ENCODE peak calls at places on chromosomes 12 and 14, in eight cellular contexts. W, H, V, Y, O, S, G and I are unnamed samples.

GRCh38 chr14:21308132-21308478 is 28.2 kb downstream of the RPGRIP1 start:
- DNase-seq in Y (no peak), V (no peak), O (peak; percentile 12), S (no peak), G (no peak), W (no peak), H (no peak), I (no peak)

GRCh38 chr12:8629486-8630033 is 16.9 kb upstream of the AICDA start:
- DNase-seq in W (no peak), S (no peak), G (no peak), Y (no peak), H (no peak), V (no peak), O (peak; percentile 44), I (no peak)

GRCh38 chr12:18601962-18602361 is 135.8 kb downstream of the PLCZ1 start:
- DNase-seq in V (no peak), H (no peak), G (no peak), Y (peak; percentile 29), O (no peak), W (no peak), S (no peak), I (no peak)

GRCh38 chr12:29901585-29901984 is 117.8 kb upstream of the TMTC1 start:
- DNase-seq in W (no peak), H (no peak), V (no peak), G (no peak), O (no peak), S (no peak), Y (no peak), I (no peak)

GRCh38 chr14:101478796-101479410 is 82.4 kb upstream of the DIO3 start:
- DNase-seq in V (no peak), G (no peak), H (no peak), Y (no peak), O (no peak), S (no peak), W (no peak), I (no peak)

GRCh38 chr12:3795096-3795799 is 42.3 kb upstream of the CRACR2A start:
- DNase-seq in V (no peak), W (no peak), H (no peak), G (no peak), S (no peak), O (no peak), Y (no peak), I (no peak)

GRCh38 chr12:92624236-92624635 is 78.6 kb upstream of the PLEKHG7 start:
- DNase-seq in Y (no peak), W (no peak), V (no peak), G (no peak), S (no peak), H (no peak), O (no peak), I (no peak)

GRCh38 chr14:90660865-90661570 is 155.2 kb downstream of the TTC7B start:
- DNase-seq in V (peak; percentile 85), Y (no peak), O (no peak), G (peak; percentile 77), S (no peak), W (no peak), H (no peak), I (no peak)

GRCh38 chr14:104048758-104049496 is 36.6 kb upstream of the ASPG start:
- DNase-seq in V (no peak), W (no peak), Y (no peak), S (no peak), H (no peak), O (peak; percentile 13), G (no peak), I (no peak)

GRCh38 chr14:61523751-61524150 is 171.6 kb upstream of the HIF1A start:
- DNase-seq in Y (no peak), G (no peak), O (no peak), H (no peak), W (no peak), S (no peak), V (no peak), I (no peak)

GRCh38 chr12:61993734-61994345 is 266.4 kb upstream of the USP15 start:
- DNase-seq in Y (no peak), O (peak; percentile 62), G (no peak), H (no peak), W (no peak), S (no peak), V (no peak), I (peak; percentile 47)

GRCh38 chr14:100127853-100128455 is 31.5 kb downstream of the DEGS2 start:
- DNase-seq in G (no peak), Y (no peak), O (no peak), W (no peak), V (no peak), S (no peak), H (no peak), I (no peak)

GRCh38 chr12:3669594-3669993 is 83.3 kb downstream of the CRACR2A start:
- DNase-seq in G (no peak), H (no peak), Y (no peak), V (no peak), S (no peak), W (no peak), O (no peak), I (no peak)

GRCh38 chr12:78674311-78675085 is 190.1 kb upstream of the SYT1 start:
- DNase-seq in Y (no peak), V (no peak), H (no peak), S (no peak), O (no peak), W (no peak), G (no peak), I (no peak)

GRCh38 chr12:120628919-120629318 is 11.5 kb upstream of the CABP1 start:
- DNase-seq in W (no peak), V (no peak), G (no peak), S (no peak), H (no peak), O (peak; percentile 64), Y (no peak), I (no peak)

GRCh38 chr12:29807125-29807524 is 23.4 kb upstream of the TMTC1 start:
- DNase-seq in O (no peak), Y (no peak), S (no peak), W (no peak), V (no peak), G (no peak), H (no peak), I (no peak)

GRCh38 chr12:80936642-80937390 is 918 bp downstream of the LIN7A start:
- DNase-seq in Y (peak; percentile 58), S (no peak), G (peak; percentile 46), H (no peak), W (no peak), V (peak; percentile 91), O (peak; percentile 75), I (peak; percentile 58)

GRCh38 chr12:64673490-64674169 is 63.3 kb downstream of the RASSF3 start:
- DNase-seq in V (no peak), O (no peak), W (no peak), S (no peak), Y (no peak), H (no peak), G (no peak), I (no peak)

GRCh38 chr14:36057452-36058142 is 118.9 kb downstream of the PTCSC3 start:
- DNase-seq in G (no peak), O (no peak), Y (no peak), V (no peak), S (no peak), H (peak; percentile 28), W (no peak), I (no peak)

GRCh38 chr12:48034835-48035805 is 30.8 kb upstream of the COL2A1 start:
- DNase-seq in G (no peak), Y (no peak), W (no peak), S (no peak), V (no peak), O (no peak), H (no peak), I (no peak)

GRCh38 chr12:48032597-48032996 is 28.3 kb upstream of the COL2A1 start:
- DNase-seq in V (no peak), Y (no peak), H (no peak), O (no peak), S (no peak), W (no peak), G (no peak), I (no peak)

GRCh38 chr12:48036818-48037217 is 32.5 kb upstream of the COL2A1 start:
- DNase-seq in G (no peak), H (no peak), V (no peak), S (no peak), W (no peak), O (no peak), Y (no peak), I (no peak)

GRCh38 chr12:48031135-48031960 is 27.1 kb upstream of the COL2A1 start:
- DNase-seq in O (no peak), V (no peak), G (no peak), Y (no peak), S (no peak), H (no peak), W (no peak), I (no peak)

DNA sequence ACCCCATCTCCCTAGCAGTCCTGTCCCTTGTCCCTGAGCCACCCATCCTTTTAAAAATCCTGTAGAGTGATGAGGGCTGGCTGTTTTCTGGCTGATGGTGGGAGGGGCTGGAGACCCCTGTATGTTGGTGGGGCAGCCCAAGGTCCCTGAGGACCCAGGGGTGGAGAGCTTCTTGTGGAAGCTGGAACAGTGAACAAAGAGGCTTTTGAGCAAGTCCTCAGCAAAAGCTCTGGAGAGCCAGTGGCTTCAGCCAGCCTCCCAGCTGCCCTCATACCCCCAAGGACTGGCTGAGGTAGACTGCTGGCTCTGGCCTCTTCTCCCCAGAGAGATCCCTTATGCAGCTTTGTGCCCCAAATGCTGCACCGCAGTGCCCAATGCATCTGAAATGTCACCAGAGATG is 29.2 kb upstream of the COL2A1 start:
- DNase-seq in S (no peak), W (no peak), O (no peak), V (no peak), Y (no peak), G (no peak), H (no peak), I (no peak)
- H3K27me3 ChIP-seq in S (no peaks in the 10 kb centered on the region), W (no peaks in the 10 kb centered on the region), O (no peaks in the 10 kb centered on the region), V (no peaks in the 10 kb centered on the region), Y (no peaks in the 10 kb centered on the region), G (no peaks in the 10 kb centered on the region), H (no peaks in the 10 kb centered on the region), I (no peaks in the 10 kb centered on the region)

GRCh38 chr12:57738661-57739237 is at the start of gene AGAP2:
- DNase-seq in G (no peak), S (no peak), W (no peak), V (no peak), H (no peak), Y (no peak), O (peak; percentile 48), I (no peak)
- H3K27me3 ChIP-seq in G (no peaks in the 10 kb centered on the region), S (peaks cover 7% of the 10 kb centered on the region), W (peaks cover 46% of the 10 kb centered on the region), V (peaks cover 48% of the 10 kb centered on the region), H (peaks cover 59% of the 10 kb centered on the region), Y (peaks cover 23% of the 10 kb centered on the region), O (peaks cover 98% of the 10 kb centered on the region), I (peaks cover 7% of the 10 kb centered on the region)

DNA sequence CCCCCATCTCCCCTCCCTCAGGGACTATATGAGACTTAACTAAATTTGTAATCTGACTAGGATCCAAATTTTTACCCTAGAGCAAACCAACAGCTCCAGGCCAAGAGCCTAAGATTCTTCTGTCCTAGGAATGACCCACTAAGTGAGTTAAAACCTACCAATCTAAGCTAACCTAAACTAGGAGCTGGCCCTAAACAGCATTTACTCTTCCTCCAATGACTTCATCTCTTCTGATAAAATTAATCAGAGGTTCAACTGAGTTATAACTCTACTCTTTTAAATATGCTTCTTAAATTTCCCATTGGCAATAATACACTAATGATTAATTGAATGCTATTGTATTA is 39.9 kb upstream of the TMPO start:
- DNase-seq in S (no peak), W (no peak), H (no peak), O (no peak), G (no peak), V (no peak), Y (no peak), I (no peak)
- H3K27me3 ChIP-seq in S (no peaks in the 10 kb centered on the region), W (no peaks in the 10 kb centered on the region), H (no peaks in the 10 kb centered on the region), O (no peaks in the 10 kb centered on the region), G (no peaks in the 10 kb centered on the region), V (no peaks in the 10 kb centered on the region), Y (no peaks in the 10 kb centered on the region), I (no peaks in the 10 kb centered on the region)

GRCh38 chr12:105696-106095 is 39.1 kb downstream of the IQSEC3 start:
- DNase-seq in V (no peak), Y (no peak), O (no peak), W (no peak), S (no peak), G (no peak), H (no peak), I (no peak)
- H3K27me3 ChIP-seq in V (peaks cover 3% of the 10 kb centered on the region), Y (peaks cover 13% of the 10 kb centered on the region), O (no peaks in the 10 kb centered on the region), W (no peaks in the 10 kb centered on the region), S (no peaks in the 10 kb centered on the region), G (no peaks in the 10 kb centered on the region), H (peaks cover 21% of the 10 kb centered on the region), I (no peaks in the 10 kb centered on the region)